ENCODE peak calls at places on chromosomes 3 and 15, in ten cellular contexts. K is EL; H is NCI-H510A treated with DMSO at 0.1 percent for 48 hours; Y is mesenteric fat pad; A is GDM1; M is ELF-1; O is activated CD4-positive, alpha-beta T cell treated with anti-CD3 and anti-CD28 coated beads, Interleukin-2, amount 50 U/mL, for 1 hour; X is activated gamma-delta T cell treated with Interleukin-2 at 50 U/mL for 16 hours; C is activated T-helper 1 cell treated with anti-CD3 and anti-CD28 coated beads, Interleukin-2, amount 50 U/mL, for 16 hours; L is GM23248. U is an unnamed sample.

GRCh38 chr3:185764168-185764988 is 60.5 kb downstream of the IGF2BP2 start:
- DNase-seq in M (no peak), L (peak; percentile 81), Y (no peak), C (no peak), H (no peak), O (no peak), X (no peak), A (no peak), K (peak; percentile 46), U (no peak)

GRCh38 chr3:181838940-181839914 is 127.5 kb downstream of the SOX2 start:
- DNase-seq in X (no peak), M (no peak), C (no peak), H (peak; percentile 94), K (no peak), Y (no peak), A (no peak), L (no peak), O (no peak), U (no peak)

GRCh38 chr15:60973637-60974415 is 255.3 kb downstream of the RORA start:
- DNase-seq in A (no peak), O (no peak), C (no peak), H (no peak), M (peak; percentile 24), Y (no peak), K (peak; percentile 66), X (no peak), L (peak; percentile 76), U (no peak)

GRCh38 chr3:127043731-127044510 is 61.0 kb downstream of the PLXNA1 start:
- DNase-seq in H (no peak), X (no peak), K (no peak), L (no peak), O (no peak), A (no peak), M (peak; percentile 27), C (no peak), Y (no peak), U (no peak)

GRCh38 chr3:42635111-42635510 is 18.4 kb upstream of the ZBTB47 start:
- DNase-seq in H (no peak), C (no peak), K (peak; percentile 46), X (no peak), L (peak; percentile 55), Y (no peak), M (no peak), O (no peak), A (no peak), U (no peak)

GRCh38 chr3:184615396-184615795 is 53.8 kb downstream of the EPHB3 start:
- DNase-seq in X (no peak), H (no peak), A (no peak), Y (no peak), K (no peak), C (no peak), L (no peak), O (no peak), M (no peak), U (no peak)

GRCh38 chr3:79724206-79724605 is 43.6 kb downstream of the ROBO1 start:
- DNase-seq in H (no peak), Y (no peak), M (no peak), X (no peak), A (no peak), L (no peak), O (no peak), K (no peak), C (no peak), U (no peak)

GRCh38 chr3:185824051-185824466 is 783 bp downstream of the IGF2BP2 start:
- DNase-seq in L (peak; percentile 60), O (no peak), K (no peak), A (no peak), H (peak; percentile 9), Y (no peak), C (no peak), X (no peak), M (no peak), U (peak; percentile 69)

GRCh38 chr3:160986060-160986459 is 119.1 kb downstream of the B3GALNT1 start:
- DNase-seq in M (no peak), Y (no peak), C (no peak), X (no peak), A (no peak), O (no peak), H (no peak), K (no peak), L (no peak), U (no peak)

GRCh38 chr3:106570426-106570825 is 701.6 kb upstream of the CBLB start:
- DNase-seq in M (no peak), Y (no peak), O (no peak), A (no peak), K (no peak), L (no peak), H (no peak), C (no peak), X (no peak), U (no peak)

GRCh38 chr15:72155021-72155621 is 36.9 kb downstream of the SENP8 start:
- DNase-seq in A (no peak), Y (no peak), C (no peak), L (peak; percentile 39), M (no peak), O (no peak), K (peak; percentile 42), H (peak; percentile 39), X (no peak), U (peak; percentile 97)

GRCh38 chr15:98663045-98663444 is 14.7 kb downstream of the IGF1R start:
- DNase-seq in H (no peak), O (no peak), Y (no peak), K (no peak), A (no peak), X (no peak), C (no peak), M (no peak), L (no peak), U (no peak)

GRCh38 chr15:41692049-41692448 is 31.8 kb downstream of the MGA start:
- DNase-seq in X (no peak), H (no peak), C (no peak), Y (no peak), A (no peak), K (no peak), O (no peak), L (no peak), M (no peak), U (no peak)

GRCh38 chr3:94615275-94616065 is 552.6 kb downstream of the NSUN3 start:
- DNase-seq in X (no peak), K (no peak), Y (no peak), C (no peak), O (no peak), M (no peak), L (no peak), A (no peak), H (peak; percentile 0), U (no peak)

GRCh38 chr3:88742674-88743507 is 364.5 kb upstream of the EPHA3 start:
- DNase-seq in O (no peak), A (no peak), H (no peak), C (no peak), Y (no peak), M (no peak), X (no peak), K (no peak), L (no peak), U (no peak)

GRCh38 chr15:66007663-66008262 is 138.5 kb downstream of the RAB11A start:
- DNase-seq in X (no peak), K (no peak), O (no peak), Y (no peak), A (no peak), H (no peak), M (no peak), L (no peak), C (no peak), U (no peak)

GRCh38 chr15:55654541-55654940 is 66.4 kb upstream of the PYGO1 start:
- DNase-seq in O (no peak), H (no peak), K (no peak), Y (no peak), C (no peak), L (no peak), X (no peak), A (no peak), M (no peak), U (no peak)

GRCh38 chr3:57910988-57911387 is 97.2 kb upstream of the FLNB start:
- DNase-seq in C (no peak), M (no peak), Y (no peak), H (no peak), L (peak; percentile 25), K (peak; percentile 38), X (no peak), O (peak; percentile 15), A (no peak), U (no peak)

GRCh38 chr3:142828703-142829304 is 60.1 kb downstream of the PCOLCE2 start:
- DNase-seq in O (peak; percentile 53), H (peak; percentile 40), L (peak; percentile 86), K (peak; percentile 77), X (peak; percentile 15), A (peak; percentile 62), M (peak; percentile 84), Y (no peak), C (peak; percentile 21), U (no peak)

GRCh38 chr3:46921871-46922271 is 44.4 kb downstream of the PTH1R start:
- DNase-seq in A (no peak), C (no peak), L (no peak), H (no peak), M (no peak), X (no peak), O (no peak), Y (peak; percentile 76), K (no peak), U (peak; percentile 71)

GRCh38 chr3:32488609-32489008 is 14.0 kb downstream of the CMTM6 start:
- DNase-seq in C (no peak), A (no peak), L (no peak), O (no peak), Y (no peak), K (no peak), H (no peak), X (no peak), M (no peak), U (no peak)

GRCh38 chr3:81352867-81353266 is 408.6 kb downstream of the GBE1 start:
- DNase-seq in O (no peak), C (no peak), K (peak; percentile 34), Y (no peak), H (no peak), X (no peak), M (peak; percentile 29), L (peak; percentile 49), A (no peak), U (no peak)

GRCh38 chr3:48820626-48821324 is 26.9 kb downstream of the PRKAR2A start:
- DNase-seq in K (peak; percentile 34), O (no peak), L (peak; percentile 49), H (no peak), Y (no peak), M (no peak), A (no peak), C (no peak), X (no peak), U (no peak)

GRCh38 chr3:120196812-120197211 is 88.2 kb downstream of the GPR156 start:
- DNase-seq in A (no peak), M (no peak), Y (no peak), L (no peak), C (no peak), X (no peak), K (no peak), O (no peak), H (no peak), U (no peak)

GRCh38 chr3:194841515-194841841 is 155.8 kb downstream of the FAM43A start:
- DNase-seq in Y (no peak), H (no peak), X (no peak), C (no peak), O (no peak), A (no peak), L (no peak), M (no peak), K (no peak), U (no peak)

GRCh38 chr3:115937054-115937453 is 313.7 kb downstream of the GAP43 start:
- DNase-seq in X (no peak), Y (no peak), L (peak; percentile 33), C (no peak), A (no peak), H (no peak), M (no peak), O (no peak), K (no peak), U (no peak)

GRCh38 chr15:45449878-45450277 is 71.5 kb upstream of the GATM start:
- DNase-seq in H (peak; percentile 12), L (no peak), A (no peak), O (no peak), Y (no peak), M (peak; percentile 37), K (no peak), C (no peak), X (no peak), U (peak; percentile 82)